ENCODE peak calls at places on chromosomes 4 and X, in four cellular contexts. One of them, this sample, is unnamed.

GRCh38 chrX:155747520-155747919 is 133.6 kb upstream of the VAMP7 start:
- DNase-seq in WTC11: no peak
- DNase-seq in HepG2: no peak
- DNase-seq in K562: no peak
- DNase-seq in this sample: no peak

GRCh38 chrX:73825569-73825968 is 262.6 kb downstream of the CHIC1 start:
- DNase-seq in WTC11: no peak
- DNase-seq in HepG2: no peak
- DNase-seq in K562: no peak
- DNase-seq in this sample: no peak

GRCh38 chr4:8817813-8818062 is 53.9 kb downstream of the HMX1 start:
- DNase-seq in WTC11: peak
- DNase-seq in HepG2: no peak
- DNase-seq in K562: no peak
- DNase-seq in this sample: no peak

GRCh38 chr4:85861064-85861767 is 386.3 kb downstream of the ARHGAP24 start:
- DNase-seq in WTC11: no peak
- DNase-seq in HepG2: no peak
- DNase-seq in K562: no peak
- DNase-seq in this sample: no peak

GRCh38 chrX:7788334-7788733 is 54.6 kb upstream of the VCX start:
- DNase-seq in WTC11: no peak
- DNase-seq in HepG2: no peak
- DNase-seq in K562: no peak
- DNase-seq in this sample: no peak

GRCh38 chr4:124262211-124263179 is 450.0 kb downstream of the ANKRD50 start:
- DNase-seq in WTC11: peak
- DNase-seq in HepG2: peak
- DNase-seq in K562: peak
- DNase-seq in this sample: peak

GRCh38 chr4:2843909-2844584 is 403 bp downstream of the ADD1 start:
- DNase-seq in WTC11: peak
- DNase-seq in HepG2: no peak
- DNase-seq in K562: peak
- DNase-seq in this sample: no peak

GRCh38 chrX:155577682-155578081 is 35.1 kb downstream of the TMLHE start:
- DNase-seq in WTC11: peak
- DNase-seq in HepG2: no peak
- DNase-seq in K562: no peak
- DNase-seq in this sample: no peak

GRCh38 chr4:82652062-82652461 is 90.3 kb upstream of the TMEM150C start:
- DNase-seq in WTC11: no peak
- DNase-seq in HepG2: no peak
- DNase-seq in K562: no peak
- DNase-seq in this sample: no peak

GRCh38 chr4:15562114-15562513 is 92.4 kb downstream of the CC2D2A start:
- DNase-seq in WTC11: no peak
- DNase-seq in HepG2: no peak
- DNase-seq in K562: no peak
- DNase-seq in this sample: no peak

GRCh38 chr4:146852365-146852764 is 93.3 kb downstream of the TTC29 start:
- DNase-seq in WTC11: no peak
- DNase-seq in HepG2: no peak
- DNase-seq in K562: no peak
- DNase-seq in this sample: no peak

GRCh38 chrX:131262738-131263679 is 26.1 kb downstream of the IGSF1 start:
- DNase-seq in WTC11: peak
- DNase-seq in HepG2: peak
- DNase-seq in K562: peak
- DNase-seq in this sample: peak

GRCh38 chr4:148998719-148999118 is 556.5 kb upstream of the NR3C2 start:
- DNase-seq in WTC11: peak
- DNase-seq in HepG2: peak
- DNase-seq in K562: no peak
- DNase-seq in this sample: peak

GRCh38 chr4:8308144-8308543 is 38.6 kb downstream of the HTRA3 start:
- DNase-seq in WTC11: peak
- DNase-seq in HepG2: no peak
- DNase-seq in K562: no peak
- DNase-seq in this sample: no peak

DNA sequence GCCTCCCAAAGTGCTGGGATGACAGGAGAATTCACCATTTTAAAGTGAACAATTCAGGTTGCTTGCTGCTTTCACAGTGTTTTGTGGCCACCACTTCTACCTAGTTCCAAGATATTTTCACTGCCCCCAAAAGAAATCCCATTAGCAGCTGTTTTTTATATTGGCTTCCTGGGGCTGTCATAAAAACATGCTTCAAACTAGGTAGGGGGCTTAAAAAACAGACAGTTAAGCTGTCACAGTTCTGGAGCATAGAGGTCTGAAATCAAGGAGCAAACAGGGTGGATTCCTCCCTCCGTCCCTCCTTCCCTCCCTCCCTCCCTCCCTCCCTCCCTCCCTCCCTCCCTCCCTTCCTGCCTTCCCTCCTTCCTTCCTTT is 3.0 kb upstream of the XG start:
- DNase-seq in WTC11: no peak
- DNase-seq in HepG2: no peak
- DNase-seq in K562: no peak
- DNase-seq in this sample: no peak
- TF ChIP-seq NR3C1 in WTC11: no peak
- TF ChIP-seq NR3C1 in HepG2: no peak
- TF ChIP-seq NR3C1 in K562: no peak
- TF ChIP-seq NR3C1 in this sample: no peak

GRCh38 chr4:90757529-90757928 is 630.3 kb downstream of the CCSER1 start:
- DNase-seq in WTC11: no peak
- DNase-seq in HepG2: no peak
- DNase-seq in K562: no peak
- DNase-seq in this sample: no peak
- TF ChIP-seq NR3C1 in WTC11: no peak
- TF ChIP-seq NR3C1 in HepG2: no peak
- TF ChIP-seq NR3C1 in K562: no peak
- TF ChIP-seq NR3C1 in this sample: no peak

DNA sequence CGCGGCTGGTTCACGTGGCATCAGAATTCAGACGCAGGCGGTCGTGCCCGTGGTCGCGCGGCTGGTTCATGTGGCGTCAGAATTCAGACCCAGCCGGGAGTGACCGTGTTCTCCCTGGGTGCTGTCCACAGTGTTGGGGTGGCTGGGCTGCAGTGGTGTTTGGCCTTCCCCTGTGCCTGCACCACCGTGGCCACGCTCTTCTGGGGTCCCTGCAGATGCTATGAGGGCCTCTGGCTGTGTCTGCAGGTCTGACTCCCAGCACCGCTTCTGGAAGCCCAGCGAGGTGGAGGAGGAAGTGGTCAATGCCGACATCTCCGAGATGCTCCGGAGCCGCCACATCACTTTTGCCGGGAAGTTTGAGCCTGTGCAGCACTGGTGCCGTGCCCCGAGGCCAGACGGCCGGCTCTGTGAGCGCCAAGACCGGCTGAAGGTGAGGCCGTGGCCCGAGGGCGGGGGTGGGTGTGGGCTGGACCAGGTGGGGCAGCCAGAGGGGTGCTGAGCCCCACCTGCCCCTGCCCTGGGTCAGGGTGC is 26.4 kb downstream of the NKX1-1 start:
- DNase-seq in WTC11: peak
- DNase-seq in HepG2: no peak
- DNase-seq in K562: no peak
- DNase-seq in this sample: no peak
- TF ChIP-seq NR3C1 in WTC11: no peak
- TF ChIP-seq NR3C1 in HepG2: no peak
- TF ChIP-seq NR3C1 in K562: no peak
- TF ChIP-seq NR3C1 in this sample: no peak

GRCh38 chr4:75005727-75006126 is 72.8 kb downstream of the PARM1 start:
- DNase-seq in WTC11: no peak
- DNase-seq in HepG2: no peak
- DNase-seq in K562: no peak
- DNase-seq in this sample: no peak
- TF ChIP-seq NR3C1 in WTC11: no peak
- TF ChIP-seq NR3C1 in HepG2: no peak
- TF ChIP-seq NR3C1 in K562: no peak
- TF ChIP-seq NR3C1 in this sample: no peak

GRCh38 chrX:120309873-120310730 is 1.2 kb downstream of the TMEM255A start:
- DNase-seq in WTC11: peak
- DNase-seq in HepG2: no peak
- DNase-seq in K562: no peak
- DNase-seq in this sample: peak

GRCh38 chrX:120310861-120311631 is at the start of gene TMEM255A:
- DNase-seq in WTC11: peak
- DNase-seq in HepG2: no peak
- DNase-seq in K562: no peak
- DNase-seq in this sample: no peak

GRCh38 chrX:120308558-120308957 is 2.7 kb downstream of the TMEM255A start:
- DNase-seq in WTC11: peak
- DNase-seq in HepG2: no peak
- DNase-seq in K562: no peak
- DNase-seq in this sample: no peak

GRCh38 chrX:120311632-120312000 is 355 bp upstream of the TMEM255A start:
- DNase-seq in WTC11: no peak
- DNase-seq in HepG2: no peak
- DNase-seq in K562: no peak
- DNase-seq in this sample: no peak

DNA sequence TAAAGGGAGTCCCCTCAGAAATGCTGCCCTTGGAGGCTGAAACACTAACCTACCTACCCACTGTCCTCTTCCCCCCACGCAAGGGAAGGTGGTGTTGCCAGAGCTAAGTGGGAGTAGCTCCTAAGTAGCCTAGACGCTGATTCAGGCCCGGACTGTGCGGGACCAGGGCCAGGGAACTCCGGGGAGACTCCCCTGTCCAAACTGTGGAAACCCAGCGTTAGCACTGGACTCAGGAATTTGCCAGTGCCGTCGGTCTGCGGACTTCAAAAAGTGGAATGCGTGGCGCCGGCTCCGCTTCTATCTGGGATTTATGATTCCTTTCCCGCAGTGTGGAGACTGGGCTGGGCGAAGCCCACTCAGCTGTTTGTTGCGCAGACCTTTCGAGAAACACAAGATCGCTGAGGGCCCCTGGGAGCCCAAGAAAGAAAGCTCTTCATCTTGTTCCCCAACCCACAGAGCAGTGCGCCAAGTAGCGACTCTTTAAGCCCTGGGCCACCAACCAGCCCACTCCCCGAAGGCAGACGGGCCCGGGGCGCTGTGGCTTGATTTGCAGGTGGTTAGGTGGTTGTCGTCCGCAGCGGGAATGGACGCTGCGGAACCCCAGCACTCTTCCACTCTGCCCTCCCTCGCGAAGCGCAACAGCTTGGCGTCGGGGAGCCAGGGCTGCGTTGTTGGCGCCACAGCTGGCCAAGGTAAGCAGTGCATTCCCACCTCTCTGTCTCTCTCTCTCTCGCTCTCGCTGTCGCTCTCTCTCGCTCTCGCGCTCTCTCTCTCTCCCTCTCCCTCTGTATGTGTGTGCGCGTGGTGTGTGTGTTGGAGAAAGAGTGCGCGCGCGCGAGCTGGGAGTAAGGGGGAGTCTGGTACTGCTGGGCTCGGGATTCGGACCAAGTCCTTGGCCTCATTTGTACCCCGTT is 2.0 kb downstream of the TMEM255A start:
- DNase-seq in WTC11: peak
- DNase-seq in HepG2: peak
- DNase-seq in K562: no peak
- DNase-seq in this sample: peak
- TF ChIP-seq NR3C1 in WTC11: no peak
- TF ChIP-seq NR3C1 in HepG2: no peak
- TF ChIP-seq NR3C1 in K562: no peak
- TF ChIP-seq NR3C1 in this sample: no peak